ENCODE peak calls at places on chromosomes 4 and X, in five cellular contexts. R, J, M, K and T are unnamed samples.
A peak's percentile ranks its signal among the peaks of the same experiment; 100 is the strongest.

GRCh38 chrX:10875995-10876394 is 235.1 kb upstream of the HCCS start:
- DNase-seq in M (no peak), K (no peak), J (no peak), R (no peak), T (no peak)

GRCh38 chr4:7762376-7763040 is 177.2 kb downstream of the AFAP1 start:
- DNase-seq in J (no peak), M (no peak), R (no peak), K (no peak), T (no peak)

GRCh38 chrX:9865804-9866471 is 79.7 kb downstream of the SHROOM2 start:
- DNase-seq in K (peak; percentile 32), M (peak; percentile 71), R (no peak), J (no peak), T (no peak)

GRCh38 chr4:25552580-25553271 is 102.9 kb upstream of the SLC34A2 start:
- DNase-seq in J (peak; percentile 51), M (no peak), K (no peak), R (peak; percentile 91), T (no peak)

GRCh38 chr4:85603437-85604336 is 128.7 kb downstream of the ARHGAP24 start:
- DNase-seq in R (no peak), K (no peak), M (peak; percentile 7), J (no peak), T (peak; percentile 12)

GRCh38 chrX:47697171-47697570 is 38.2 kb upstream of the UXT start:
- DNase-seq in R (no peak), K (peak; percentile 24), M (no peak), J (no peak), T (no peak)

GRCh38 chr4:107718351-107718965 is 1.6 kb downstream of the PAPSS1 start:
- DNase-seq in K (peak; percentile 76), R (no peak), M (peak; percentile 38), J (no peak), T (peak; percentile 57)

GRCh38 chr4:38621004-38621684 is 42.9 kb upstream of the KLF3 start:
- DNase-seq in K (peak; percentile 95), R (peak; percentile 67), M (peak; percentile 63), J (no peak), T (peak; percentile 26)

GRCh38 chr4:158778712-158779111 is 9.9 kb downstream of the FNIP2 start:
- DNase-seq in M (peak; percentile 45), J (no peak), R (peak; percentile 71), K (no peak), T (no peak)

GRCh38 chr4:13164783-13165371 is 319.3 kb downstream of the RAB28 start:
- DNase-seq in M (no peak), J (no peak), R (no peak), K (no peak), T (no peak)

GRCh38 chr4:9704551-9705332 is 76.7 kb upstream of the DRD5 start:
- DNase-seq in K (no peak), M (no peak), R (no peak), J (peak; percentile 76), T (no peak)

GRCh38 chrX:39058724-39059123 is 257.5 kb downstream of the MID1IP1 start:
- DNase-seq in M (no peak), R (no peak), J (peak; percentile 71), K (no peak), T (no peak)

GRCh38 chrX:149274516-149275105 is 230.5 kb downstream of the IDS start:
- DNase-seq in M (peak; percentile 3), J (no peak), K (peak; percentile 41), R (no peak), T (no peak)

GRCh38 chr4:128658214-128658621 is 151.3 kb upstream of the JADE1 start:
- DNase-seq in K (no peak), R (no peak), J (no peak), M (no peak), T (peak; percentile 12)

GRCh38 chr4:121041307-121042090 is 30.8 kb downstream of the NDNF start:
- DNase-seq in R (no peak), J (no peak), K (no peak), M (no peak), T (no peak)

GRCh38 chr4:8198906-8199593 is at the start of gene SH3TC1:
- DNase-seq in J (no peak), R (peak; percentile 95), K (peak; percentile 94), M (peak; percentile 81), T (peak; percentile 83)

GRCh38 chr4:121724671-121725070 is 27.9 kb upstream of the ANXA5 start:
- DNase-seq in J (no peak), K (no peak), M (no peak), R (no peak), T (no peak)

GRCh38 chr4:76539979-76540378 is 105.0 kb downstream of the SHROOM3 start:
- DNase-seq in M (peak; percentile 84), J (no peak), R (no peak), K (no peak), T (peak; percentile 52)

GRCh38 chr4:15600176-15600575 is 55.0 kb downstream of the FBXL5 start:
- DNase-seq in M (no peak), J (no peak), K (no peak), R (no peak), T (no peak)

GRCh38 chrX:36957425-36958328 is 50.5 kb upstream of the FAM47C start:
- DNase-seq in R (peak; percentile 44), M (no peak), J (peak; percentile 90), K (no peak), T (no peak)

GRCh38 chrX:124726881-124727280 is 380.5 kb downstream of the SH2D1A start:
- DNase-seq in J (no peak), K (no peak), R (no peak), M (no peak), T (no peak)

GRCh38 chrX:15815779-15816452 is 25.6 kb downstream of the ZRSR2 start:
- DNase-seq in J (peak; percentile 80), R (no peak), M (no peak), K (no peak), T (no peak)

GRCh38 chrX:122703762-122704161 is 480.3 kb upstream of the GRIA3 start:
- DNase-seq in R (no peak), M (peak; percentile 7), K (peak; percentile 9), J (no peak), T (peak; percentile 33)

GRCh38 chr4:78296261-78296660 is 239.1 kb downstream of the FRAS1 start:
- DNase-seq in K (no peak), J (peak; percentile 52), R (no peak), M (no peak), T (no peak)
- TF ChIP-seq CTCF in K (no peak), J (peak; percentile 48), R (no peak), M (no peak), T (no peak)

DNA sequence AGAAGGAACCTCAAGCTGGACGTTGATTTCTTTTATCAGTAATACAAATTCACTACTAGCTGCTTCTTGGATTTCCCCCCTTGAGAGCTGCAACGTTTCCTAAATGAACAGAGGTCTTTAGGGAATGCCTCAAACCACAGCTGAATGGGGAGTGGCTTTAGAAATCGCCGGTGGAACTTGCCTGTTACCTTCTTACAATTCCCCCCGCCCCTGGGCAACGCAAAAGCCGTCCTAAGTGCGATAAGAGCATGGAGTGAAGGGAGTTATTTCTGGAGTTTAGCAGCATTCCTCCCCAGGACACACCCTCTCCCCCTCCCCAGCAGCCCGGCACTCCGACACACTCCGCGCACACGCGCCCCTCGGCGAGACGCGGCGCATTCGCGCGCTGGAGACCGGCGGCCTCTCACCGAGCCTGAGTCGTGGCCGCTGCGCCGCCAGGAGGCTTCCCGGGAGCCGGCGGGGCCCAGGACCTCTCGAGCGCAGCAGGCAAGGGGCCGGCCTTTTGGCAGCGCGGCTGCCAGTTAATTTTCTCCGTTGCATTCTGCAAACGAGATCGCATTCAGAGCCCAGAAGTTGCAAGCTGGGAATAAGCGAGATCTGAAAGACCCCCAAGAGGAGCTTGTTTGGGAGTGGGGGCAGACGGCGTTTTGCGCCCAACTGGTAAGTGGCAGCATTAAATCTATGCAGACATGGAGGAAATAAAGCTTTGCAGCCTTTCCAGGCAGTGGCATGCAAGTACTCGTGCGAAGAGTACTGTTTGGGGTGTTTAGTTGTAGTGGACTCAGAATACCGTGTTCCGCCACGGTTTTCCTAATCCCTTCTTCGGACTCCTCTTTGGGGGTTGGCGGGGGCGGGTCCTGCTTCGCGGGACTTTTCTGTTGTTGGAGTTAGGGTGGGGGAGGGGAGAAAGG is 134.6 kb downstream of the PALLD start:
- DNase-seq in M (peak; percentile 77), K (peak; percentile 80), R (peak; percentile 69), J (peak; percentile 90), T (no peak)
- TF ChIP-seq CTCF in M (peak; percentile 7), K (peak; percentile 19), R (peak; percentile 54), J (peak; percentile 74), T (peak; percentile 66)

GRCh38 chr4:44740201-44740600 is 13.8 kb upstream of the GNPDA2 start:
- DNase-seq in J (no peak), K (no peak), R (no peak), M (no peak), T (no peak)

GRCh38 chr4:44736900-44737299 is 10.5 kb upstream of the GNPDA2 start:
- DNase-seq in K (no peak), M (no peak), J (no peak), R (no peak), T (no peak)

DNA sequence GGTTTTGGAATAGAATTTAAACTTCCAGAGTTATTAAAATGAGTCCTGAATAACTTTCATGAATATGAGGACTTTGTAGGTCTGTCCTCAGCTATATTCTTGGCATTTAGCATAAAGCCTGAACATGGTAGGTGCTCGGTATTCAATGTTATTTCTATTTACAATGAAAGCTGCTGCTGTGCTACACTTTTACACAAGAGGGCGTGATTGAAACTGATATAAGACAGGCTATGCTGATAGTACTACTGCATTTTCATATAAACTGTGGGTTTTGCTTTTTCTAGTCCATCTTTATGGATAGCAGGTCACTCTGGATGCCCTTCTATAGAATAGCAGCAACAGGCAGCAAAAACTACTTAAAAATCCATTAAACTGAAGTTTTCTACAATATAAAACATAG is 12.3 kb upstream of the GNPDA2 start:
- DNase-seq in J (no peak), M (no peak), K (no peak), R (no peak), T (peak; percentile 15)
- TF ChIP-seq CTCF in J (peak; percentile 56), M (peak; percentile 11), K (no peak), R (no peak), T (peak; percentile 70)

GRCh38 chr4:6714954-6715353 is 1.0 kb upstream of the BLOC1S4 start:
- DNase-seq in R (no peak), M (no peak), J (no peak), K (no peak), T (no peak)

GRCh38 chr4:6718932-6719610 is 3.1 kb downstream of the BLOC1S4 start:
- DNase-seq in K (no peak), M (no peak), R (no peak), J (no peak), T (no peak)

GRCh38 chr4:6715704-6716017 is 313 bp upstream of the BLOC1S4 start:
- DNase-seq in K (no peak), J (no peak), M (no peak), R (no peak), T (no peak)

GRCh38 chr4:6716958-6717655 is 1.1 kb downstream of the BLOC1S4 start:
- DNase-seq in K (no peak), R (no peak), M (no peak), J (no peak), T (no peak)

GRCh38 chr4:6716018-6716911 is at the start of gene BLOC1S4:
- DNase-seq in M (peak; percentile 88), J (peak; percentile 93), R (peak; percentile 90), K (peak; percentile 85), T (peak; percentile 72)
- TF ChIP-seq CTCF in M (no peak), J (peak; percentile 31), R (no peak), K (no peak), T (peak; percentile 46)

GRCh38 chrX:130120746-130121504 is 10.6 kb upstream of the ELF4 start:
- DNase-seq in K (peak; percentile 82), J (peak; percentile 90), R (peak; percentile 72), M (peak; percentile 62), T (peak; percentile 70)
- TF ChIP-seq CTCF in K (peak; percentile 33), J (peak; percentile 84), R (peak; percentile 73), M (no peak), T (peak; percentile 79)